ENCODE peak calls at places on chromosomes 12 and 14, in four cellular contexts. O is mucosa of descending colon, W is mammary epithelial cell, E is PC-3. Z is an unnamed sample.
A peak's percentile ranks its signal among the peaks of the same experiment; 100 is the strongest.

GRCh38 chr14:104343690-104344640 is 205.6 kb downstream of the KIF26A start:
- DNase-seq in O (no peak), W (no peak), E (no peak), Z (no peak)

GRCh38 chr12:27946396-27946795 is 26.1 kb downstream of the PTHLH start:
- DNase-seq in O (no peak), W (no peak), E (no peak), Z (no peak)

GRCh38 chr12:96234591-96235496 is 40.7 kb downstream of the ELK3 start:
- DNase-seq in O (peak; percentile 28), W (no peak), E (no peak), Z (no peak)

GRCh38 chr14:104438166-104438887 is 141.2 kb upstream of the C14orf180 start:
- DNase-seq in O (no peak), W (no peak), E (no peak), Z (no peak)

GRCh38 chr14:52783211-52783610 is 8.2 kb downstream of the GNPNAT1 start:
- DNase-seq in O (no peak), W (no peak), E (no peak), Z (no peak)

GRCh38 chr12:16359512-16360491 is 12.4 kb downstream of the MGST1 start:
- DNase-seq in O (peak; percentile 78), W (peak; percentile 25), E (peak; percentile 62), Z (no peak)

GRCh38 chr14:94768521-94769412 is 1.1 kb downstream of the GSC start:
- DNase-seq in O (no peak), W (no peak), E (no peak), Z (no peak)

GRCh38 chr14:33774161-33774560 is 176.7 kb downstream of the EGLN3 start:
- DNase-seq in O (no peak), W (no peak), E (no peak), Z (no peak)

DNA sequence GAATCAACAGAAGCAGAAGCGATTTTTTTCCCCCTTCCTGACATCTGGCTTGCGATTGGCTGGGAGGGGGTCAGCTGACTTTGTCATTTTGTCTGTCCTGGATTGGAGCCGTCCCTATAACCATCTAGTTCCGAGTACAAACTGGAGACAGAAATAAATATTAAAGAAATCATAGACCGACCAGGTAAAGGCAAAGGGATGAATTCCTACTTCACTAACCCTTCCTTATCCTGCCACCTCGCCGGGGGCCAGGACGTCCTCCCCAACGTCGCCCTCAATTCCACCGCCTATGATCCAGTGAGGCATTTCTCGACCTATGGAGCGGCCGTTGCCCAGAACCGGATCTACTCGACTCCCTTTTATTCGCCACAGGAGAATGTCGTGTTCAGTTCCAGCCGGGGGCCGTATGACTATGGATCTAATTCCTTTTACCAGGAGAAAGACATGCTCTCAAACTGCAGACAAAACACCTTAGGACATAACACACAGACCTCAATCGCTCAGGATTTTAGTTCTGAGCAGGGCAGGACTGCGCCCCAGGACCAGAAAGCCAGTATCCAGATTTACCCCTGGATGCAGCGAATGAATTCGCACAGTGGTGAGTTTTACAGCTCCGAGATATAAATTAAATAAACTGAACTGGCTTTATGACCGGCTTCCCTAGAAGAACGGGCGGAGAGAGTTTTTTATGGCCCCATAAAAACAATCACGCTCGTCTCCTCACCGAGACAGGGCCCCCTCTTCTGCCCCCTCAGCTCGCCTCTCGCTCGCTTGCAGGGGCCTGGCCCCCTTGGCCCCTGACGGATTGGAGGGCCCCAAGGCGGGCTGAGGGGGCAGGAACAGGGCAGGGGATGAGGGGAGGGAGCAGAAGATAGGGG is at the start of gene HOXC6:
- DNase-seq in O (no peak), W (no peak), E (peak; percentile 56), Z (no peak)
- H3K4me3 ChIP-seq in O (no peak within 1 kb of the TSS), W (peak within 1 kb of the TSS; percentile 46), E (peak within 1 kb of the TSS; percentile 75), Z (peak within 1 kb of the TSS; percentile 59)

DNA sequence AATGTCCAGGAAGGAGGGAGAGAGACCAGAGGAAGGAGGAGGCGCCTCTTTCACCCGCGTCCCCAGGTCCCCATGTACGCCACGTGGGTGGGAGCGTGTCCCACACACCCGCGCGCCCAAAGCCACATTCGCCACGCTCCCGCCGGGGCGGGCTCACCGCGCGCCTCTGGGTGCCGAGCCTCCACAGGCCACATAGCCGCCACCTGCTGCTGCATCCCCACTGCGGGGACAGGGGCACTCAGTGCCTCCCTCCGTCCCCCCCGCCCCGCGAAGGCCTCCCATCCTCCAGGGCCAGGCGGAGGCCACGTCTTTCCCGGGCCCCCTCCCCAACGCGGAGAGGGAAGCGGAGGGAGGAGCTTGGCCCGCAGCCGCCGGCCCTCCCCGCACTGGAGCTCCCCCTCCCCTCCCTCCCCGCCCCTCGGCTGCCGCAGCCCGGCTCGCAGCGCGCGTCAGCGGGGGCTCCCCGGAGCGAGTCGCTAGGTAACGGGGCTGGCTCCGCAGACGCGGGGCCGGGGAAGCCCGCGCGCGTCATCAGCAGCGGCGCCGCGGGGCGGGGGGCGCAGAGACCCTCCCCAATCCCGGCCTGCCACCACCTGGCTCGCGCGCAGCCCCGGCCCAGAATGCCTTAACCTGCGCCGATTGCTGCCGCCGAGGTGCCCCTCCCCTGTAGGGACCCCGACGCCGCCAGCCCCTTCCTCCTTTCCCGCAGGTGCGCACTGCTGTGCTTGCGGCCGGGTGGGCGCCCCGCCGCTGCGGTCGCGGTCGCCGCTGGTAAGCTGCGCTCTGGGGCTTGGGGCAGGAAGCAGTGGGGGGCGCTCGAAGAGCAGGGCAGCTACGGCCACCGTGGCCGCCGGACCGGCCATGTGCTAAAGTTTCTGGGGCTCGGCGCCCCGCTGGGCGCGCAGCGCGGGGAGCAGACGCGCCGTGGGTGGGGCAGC is 532 bp upstream of the TUNAR start:
- DNase-seq in O (no peak), W (no peak), E (no peak), Z (no peak)
- TF ChIP-seq CTCF in O (no peak), W (no peak), E (no peak), Z (no peak)

GRCh38 chr12:119685375-119685774 is 17.4 kb downstream of the PRKAB1 start:
- DNase-seq in O (no peak), W (no peak), E (no peak), Z (no peak)

GRCh38 chr12:119686776-119687175 is 18.8 kb downstream of the PRKAB1 start:
- DNase-seq in O (no peak), W (no peak), E (no peak), Z (no peak)

GRCh38 chr12:119687879-119688278 is 19.9 kb downstream of the PRKAB1 start:
- DNase-seq in O (no peak), W (no peak), E (no peak), Z (no peak)

GRCh38 chr12:119686355-119686754 is 18.4 kb downstream of the PRKAB1 start:
- DNase-seq in O (no peak), W (no peak), E (no peak), Z (no peak)

GRCh38 chr12:119687344-119687865 is 19.5 kb downstream of the PRKAB1 start:
- DNase-seq in O (no peak), W (no peak), E (no peak), Z (no peak)
- H3K36me3 ChIP-seq in O (no peaks in the 10 kb centered on the region), W (peaks cover 2% of the 10 kb centered on the region), E (peaks cover 18% of the 10 kb centered on the region), Z (peaks cover 4% of the 10 kb centered on the region)

GRCh38 chr12:10395390-10395998 is 5.7 kb upstream of the KLRK1 start:
- DNase-seq in O (no peak), W (peak; percentile 91), E (peak; percentile 92), Z (peak; percentile 74)
- H3K4me3 ChIP-seq in O (no peak overlapping the region), W (no peak overlapping the region), E (peak overlapping the region; percentile 60), Z (no peak overlapping the region)

GRCh38 chr14:90785876-90786450 is 30.3 kb downstream of the TTC7B start:
- DNase-seq in O (no peak), W (no peak), E (no peak), Z (no peak)

GRCh38 chr14:90784621-90785270 is 31.5 kb downstream of the TTC7B start:
- DNase-seq in O (no peak), W (no peak), E (no peak), Z (no peak)

GRCh38 chr14:90788031-90788430 is 28.2 kb downstream of the TTC7B start:
- DNase-seq in O (no peak), W (no peak), E (no peak), Z (no peak)

GRCh38 chr14:90783344-90783743 is 32.9 kb downstream of the TTC7B start:
- DNase-seq in O (no peak), W (no peak), E (no peak), Z (no peak)

DNA sequence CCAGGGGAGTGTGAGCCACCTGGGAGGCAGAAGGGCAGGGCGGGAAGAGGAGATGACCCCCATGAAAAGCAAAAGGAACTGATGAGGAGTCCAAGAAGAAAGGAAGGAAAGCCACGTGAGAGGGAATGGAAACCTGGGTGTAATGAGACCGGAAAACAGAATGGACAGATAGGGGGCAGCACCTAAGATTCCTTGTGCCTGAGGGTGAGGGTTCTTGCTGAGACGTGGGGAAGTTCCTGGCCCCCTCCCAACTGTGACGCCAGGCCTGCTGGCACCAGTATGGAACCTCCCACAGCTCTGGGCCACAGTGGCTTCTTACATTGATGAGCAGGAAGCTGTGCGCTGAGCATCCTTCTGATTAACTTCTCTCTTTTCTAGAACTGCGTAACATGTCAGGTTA is 30.8 kb downstream of the TTC7B start:
- DNase-seq in O (no peak), W (no peak), E (peak; percentile 22), Z (no peak)
- TF ChIP-seq CTCF in O (no peak), W (no peak), E (peak; percentile 46), Z (no peak)

GRCh38 chr12:49642370-49642802 is 19.0 kb downstream of the PRPF40B start:
- DNase-seq in O (no peak), W (peak; percentile 63), E (peak; percentile 42), Z (no peak)
- H3K36me3 ChIP-seq in O (no peaks in the 10 kb centered on the region), W (peaks cover 3% of the 10 kb centered on the region), E (no peaks in the 10 kb centered on the region), Z (peaks cover 52% of the 10 kb centered on the region)

Z was measured in GM06990.